ENCODE peak calls at places on chromosomes 6 and 20, in four cellular contexts. One of them, this sample, is unnamed.

GRCh38 chr6:134896881-134897280 is 53.0 kb downstream of the ALDH8A1 start:
- DNase-seq in H9: no peak
- DNase-seq in GM12891: no peak
- DNase-seq in RWPE1: no peak
- DNase-seq in this sample: no peak

GRCh38 chr6:34414999-34415858 is 10.6 kb downstream of the RPS10 start:
- DNase-seq in RWPE1: peak
- DNase-seq in GM12891: no peak
- DNase-seq in H9: no peak
- DNase-seq in this sample: no peak

GRCh38 chr6:75601608-75602163 is at the start of gene SENP6:
- DNase-seq in RWPE1: peak
- DNase-seq in GM12891: peak
- DNase-seq in H9: peak
- DNase-seq in this sample: peak

GRCh38 chr6:139367810-139368321 is 6.6 kb downstream of the CITED2 start:
- DNase-seq in RWPE1: no peak
- DNase-seq in GM12891: no peak
- DNase-seq in H9: peak
- DNase-seq in this sample: no peak

GRCh38 chr20:43528258-43528875 is 20.9 kb downstream of the L3MBTL1 start:
- DNase-seq in H9: no peak
- DNase-seq in GM12891: no peak
- DNase-seq in RWPE1: no peak
- DNase-seq in this sample: no peak

GRCh38 chr6:28922004-28922840 is 1.6 kb downstream of the TRIM27 start:
- DNase-seq in RWPE1: peak
- DNase-seq in H9: no peak
- DNase-seq in GM12891: no peak
- DNase-seq in this sample: no peak

GRCh38 chr6:94894300-94894699 is 683.0 kb upstream of the MANEA start:
- DNase-seq in H9: no peak
- DNase-seq in RWPE1: peak
- DNase-seq in GM12891: no peak
- DNase-seq in this sample: no peak

GRCh38 chr6:135118142-135118730 is 62.9 kb upstream of the MYB start:
- DNase-seq in H9: no peak
- DNase-seq in GM12891: no peak
- DNase-seq in RWPE1: no peak
- DNase-seq in this sample: no peak

GRCh38 chr6:72922401-72922800 is 300.5 kb downstream of the KCNQ5 start:
- DNase-seq in RWPE1: no peak
- DNase-seq in H9: no peak
- DNase-seq in GM12891: no peak
- DNase-seq in this sample: no peak

GRCh38 chr20:63943007-63943807 is 13.0 kb downstream of the UCKL1 start:
- DNase-seq in RWPE1: no peak
- DNase-seq in GM12891: no peak
- DNase-seq in H9: no peak
- DNase-seq in this sample: no peak

GRCh38 chr20:33622705-33623390 is 39.3 kb upstream of the C20orf144 start:
- DNase-seq in GM12891: no peak
- DNase-seq in RWPE1: no peak
- DNase-seq in H9: no peak
- DNase-seq in this sample: no peak

GRCh38 chr6:169640347-169640972 is 61.4 kb downstream of the WDR27 start:
- DNase-seq in RWPE1: no peak
- DNase-seq in GM12891: no peak
- DNase-seq in H9: peak
- DNase-seq in this sample: peak

GRCh38 chr6:6788394-6789020 is 200.0 kb downstream of the LY86 start:
- DNase-seq in GM12891: no peak
- DNase-seq in RWPE1: no peak
- DNase-seq in H9: no peak
- DNase-seq in this sample: no peak

GRCh38 chr6:34249469-34250370 is 914 bp upstream of the SMIM29 start:
- DNase-seq in GM12891: no peak
- DNase-seq in RWPE1: no peak
- DNase-seq in H9: no peak
- DNase-seq in this sample: peak

GRCh38 chr6:45607818-45608217 is 230.1 kb upstream of the SUPT3H start:
- DNase-seq in GM12891: no peak
- DNase-seq in RWPE1: no peak
- DNase-seq in H9: no peak
- DNase-seq in this sample: no peak

GRCh38 chr6:14393910-14394309 is 276.3 kb downstream of the CD83 start:
- DNase-seq in H9: no peak
- DNase-seq in GM12891: no peak
- DNase-seq in RWPE1: no peak
- DNase-seq in this sample: no peak

GRCh38 chr6:89887452-89888137 is 6.7 kb upstream of the GJA10 start:
- DNase-seq in RWPE1: no peak
- DNase-seq in GM12891: peak
- DNase-seq in H9: peak
- DNase-seq in this sample: no peak

GRCh38 chr20:35743693-35744491 is 1.8 kb upstream of the RBM39 start:
- DNase-seq in GM12891: no peak
- DNase-seq in RWPE1: no peak
- DNase-seq in H9: no peak
- DNase-seq in this sample: peak

GRCh38 chr20:46362931-46363872 is 43.2 kb downstream of the ELMO2 start:
- DNase-seq in GM12891: no peak
- DNase-seq in RWPE1: no peak
- DNase-seq in H9: no peak
- DNase-seq in this sample: no peak

GRCh38 chr20:51934301-51935002 is 132.1 kb upstream of the SALL4 start:
- DNase-seq in RWPE1: no peak
- DNase-seq in H9: no peak
- DNase-seq in GM12891: no peak
- DNase-seq in this sample: no peak

GRCh38 chr20:19756756-19757486 is 1.1 kb upstream of the RIN2 start:
- DNase-seq in H9: no peak
- DNase-seq in GM12891: no peak
- DNase-seq in RWPE1: no peak
- DNase-seq in this sample: no peak

GRCh38 chr6:20922743-20923142 is 388.5 kb downstream of the CDKAL1 start:
- DNase-seq in H9: no peak
- DNase-seq in GM12891: no peak
- DNase-seq in RWPE1: no peak
- DNase-seq in this sample: no peak

GRCh38 chr20:16346956-16347355 is 226.3 kb downstream of the KIF16B start:
- DNase-seq in RWPE1: no peak
- DNase-seq in H9: no peak
- DNase-seq in GM12891: no peak
- DNase-seq in this sample: no peak

This sample was measured in lower lobe of right lung.